ENCODE peak calls at places on chromosomes 7 and 10, in seven cellular contexts. O is heart left ventricle, R is cardiac muscle cell, H is mammary epithelial cell, I is testis, B is foreskin keratinocyte, U is ovary. W is an unnamed sample. For H3K4me1, the result is how much of the 10 kb centered on the place peaks cover.

GRCh38 chr10:33772370-33773331 is 438.2 kb upstream of the NRP1 start:
- DNase-seq in H (no peak), B (no peak), O (peak), U (no peak), R (peak), I (peak), W (peak)

GRCh38 chr10:100359529-100360150 is 12.6 kb downstream of the SCD start:
- DNase-seq in U (peak), H (no peak), I (peak), O (no peak), R (peak), B (no peak), W (no peak)

GRCh38 chr10:33123680-33124079 is 165.7 kb upstream of the ITGB1 start:
- DNase-seq in B (no peak), R (no peak), H (no peak), O (no peak), U (no peak), I (no peak), W (no peak)

GRCh38 chr7:131034166-131034881 is 293.4 kb upstream of the MKLN1 start:
- DNase-seq in H (no peak), U (no peak), R (no peak), O (no peak), I (peak), B (no peak), W (no peak)

GRCh38 chr10:49608925-49609282 is 1.2 kb upstream of the SLC18A3 start:
- DNase-seq in B (no peak), U (no peak), H (no peak), O (no peak), R (no peak), I (no peak), W (no peak)

GRCh38 chr7:468681-469590 is 50.7 kb downstream of the PDGFA start:
- DNase-seq in O (peak), R (no peak), U (peak), B (no peak), I (no peak), H (no peak), W (peak)

GRCh38 chr7:111855161-111855841 is 293.0 kb upstream of the IMMP2L start:
- DNase-seq in U (no peak), I (peak), O (no peak), H (peak), R (peak), B (peak), W (no peak)

GRCh38 chr10:16848562-16849154 is 31.4 kb upstream of the RSU1 start:
- DNase-seq in R (no peak), I (no peak), O (no peak), H (peak), B (peak), U (no peak), W (no peak)

GRCh38 chr7:69864283-69864682 is 266.0 kb downstream of the AUTS2 start:
- DNase-seq in H (no peak), O (no peak), I (no peak), U (no peak), R (no peak), B (no peak), W (no peak)

GRCh38 chr7:68904635-68905034 is 693.6 kb upstream of the AUTS2 start:
- DNase-seq in I (no peak), U (no peak), H (no peak), R (no peak), O (no peak), B (no peak), W (no peak)

GRCh38 chr10:61805091-61805490 is 96.4 kb upstream of the ARID5B start:
- DNase-seq in U (no peak), O (no peak), B (no peak), I (no peak), R (no peak), H (no peak), W (no peak)

GRCh38 chr10:120495226-120495625 is 38.2 kb downstream of the PLPP4 start:
- DNase-seq in U (no peak), R (no peak), H (no peak), I (no peak), B (no peak), O (no peak), W (no peak)

GRCh38 chr10:27258838-27259532 is 18.4 kb upstream of the ACBD5 start:
- DNase-seq in U (no peak), I (no peak), B (no peak), O (peak), H (no peak), R (peak), W (peak)

GRCh38 chr10:74575191-74575720 is 251.1 kb upstream of the KAT6B start:
- DNase-seq in U (no peak), O (no peak), B (no peak), H (no peak), R (no peak), I (no peak), W (no peak)

GRCh38 chr10:96646774-96647173 is 60.0 kb upstream of the TM9SF3 start:
- DNase-seq in H (no peak), I (no peak), R (no peak), U (no peak), O (no peak), B (no peak), W (no peak)

GRCh38 chr7:6654842-6655610 is 17.9 kb downstream of the ZNF316 start:
- DNase-seq in B (no peak), R (no peak), I (no peak), U (no peak), O (no peak), H (no peak), W (no peak)

GRCh38 chr7:20561908-20562307 is 53.6 kb upstream of the ABCB5 start:
- DNase-seq in U (no peak), O (no peak), R (no peak), B (no peak), H (peak), I (no peak), W (no peak)

GRCh38 chr10:79399242-79399831 is 46.1 kb downstream of the ZCCHC24 start:
- DNase-seq in I (peak), R (peak), O (peak), H (peak), U (peak), B (no peak), W (peak)

GRCh38 chr7:39609084-39609461 is 14.3 kb upstream of the RALA start:
- DNase-seq in I (no peak), R (no peak), H (peak), B (no peak), O (peak), U (no peak), W (no peak)

GRCh38 chr7:85070967-85071628 is 115.8 kb downstream of the SEMA3D start:
- DNase-seq in R (no peak), I (no peak), U (no peak), O (no peak), B (peak), H (peak), W (no peak)

GRCh38 chr7:120028636-120029035 is 244.3 kb upstream of the KCND2 start:
- DNase-seq in U (no peak), O (no peak), H (no peak), I (no peak), R (no peak), B (no peak), W (no peak)

GRCh38 chr7:156238366-156239133 is 402.0 kb upstream of the RNF32 start:
- DNase-seq in U (no peak), R (no peak), H (no peak), I (no peak), O (no peak), B (no peak), W (no peak)

GRCh38 chr10:35794703-35795102 is 152.6 kb upstream of the FZD8 start:
- DNase-seq in B (no peak), I (no peak), H (no peak), O (no peak), U (no peak), R (no peak), W (no peak)

GRCh38 chr7:132742152-132742551 is 165.9 kb upstream of the PLXNA4 start:
- DNase-seq in B (no peak), O (peak), I (peak), U (peak), H (peak), R (no peak), W (no peak)

GRCh38 chr7:149529136-149529718 is 31.6 kb upstream of the ZNF746 start:
- DNase-seq in B (no peak), O (no peak), R (peak), I (no peak), U (no peak), H (no peak), W (no peak)

GRCh38 chr7:69934475-69934903 is 336.2 kb downstream of the AUTS2 start:
- DNase-seq in O (no peak), H (no peak), U (no peak), R (peak), B (no peak), I (no peak), W (no peak)

GRCh38 chr10:90417056-90417455 is 440.8 kb downstream of the HTR7 start:
- DNase-seq in R (no peak), U (no peak), B (peak), H (peak), O (no peak), I (no peak), W (no peak)

GRCh38 chr7:55185941-55186609 is 167.3 kb downstream of the EGFR start:
- DNase-seq in U (no peak), R (no peak), H (peak), B (peak), O (peak), I (no peak), W (no peak)

GRCh38 chr7:96311967-96312366 is 9.9 kb downstream of the SLC25A13 start:
- DNase-seq in B (no peak), H (peak), I (no peak), U (no peak), O (peak), R (peak), W (no peak)

GRCh38 chr10:84837877-84838276 is 509.5 kb downstream of the CCSER2 start:
- DNase-seq in U (no peak), B (no peak), I (peak), O (peak), R (no peak), H (no peak), W (no peak)

GRCh38 chr7:94190599-94191061 is 186.5 kb upstream of the BET1 start:
- DNase-seq in R (no peak), B (no peak), H (peak), I (no peak), O (no peak), U (no peak), W (no peak)

GRCh38 chr7:100825760-100826545 is 1.4 kb downstream of the EPHB4 start:
- DNase-seq in U (no peak), I (no peak), R (peak), B (no peak), H (peak), O (no peak), W (no peak)
- TF ChIP-seq CTCF in U (peak), I (no peak), R (peak), B (peak), H (peak), O (no peak), W (no peak)

DNA sequence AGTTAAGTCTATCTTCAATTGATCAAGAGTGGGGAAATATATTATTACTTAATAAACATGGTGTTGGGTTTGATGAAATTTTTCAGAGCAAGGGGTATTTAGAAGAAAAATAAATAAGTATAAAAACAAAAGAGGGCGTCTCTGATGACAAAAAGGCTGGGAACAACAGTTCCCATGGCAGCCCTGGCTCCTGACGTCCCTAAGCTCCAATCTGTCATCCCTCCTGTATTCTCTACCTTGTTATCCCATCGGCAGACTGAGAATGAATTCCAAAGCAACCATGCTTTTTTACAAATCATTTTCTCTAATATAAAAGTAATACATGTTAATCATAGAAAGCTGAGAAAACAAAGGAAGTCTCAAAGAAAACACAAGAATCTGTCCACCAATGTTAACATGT is 55.5 kb downstream of the SORBS1 start:
- DNase-seq in O (no peak), U (no peak), R (no peak), B (no peak), I (no peak), H (no peak), W (no peak)
- H3K4me1 ChIP-seq in O (half or more), U (under half), R (under half), B (under half), I (under half), H (under half), W (under half)

GRCh38 chr7:24982917-24983316 is 2.9 kb upstream of the OSBPL3 start:
- DNase-seq in H (no peak), B (no peak), I (no peak), U (no peak), R (peak), O (no peak), W (no peak)
- TF ChIP-seq CTCF in H (peak), B (peak), I (no peak), U (no peak), R (peak), O (no peak), W (no peak)

GRCh38 chr7:77825140-77825539 is 26.6 kb downstream of the PHTF2 start:
- DNase-seq in I (no peak), U (no peak), O (no peak), B (no peak), R (no peak), H (no peak), W (no peak)

GRCh38 chr7:77823787-77824186 is 25.2 kb downstream of the PHTF2 start:
- DNase-seq in I (no peak), U (no peak), B (no peak), O (no peak), H (no peak), R (no peak), W (no peak)

GRCh38 chr7:77827999-77828398 is 29.4 kb downstream of the PHTF2 start:
- DNase-seq in R (no peak), B (peak), H (no peak), U (no peak), I (no peak), O (no peak), W (no peak)

GRCh38 chr7:77824636-77825035 is 26.1 kb downstream of the PHTF2 start:
- DNase-seq in R (no peak), B (no peak), H (no peak), U (no peak), I (no peak), O (no peak), W (no peak)

GRCh38 chr7:77826300-77826699 is 27.7 kb downstream of the PHTF2 start:
- DNase-seq in I (no peak), H (no peak), B (no peak), R (no peak), O (no peak), U (no peak), W (no peak)
- H3K4me1 ChIP-seq in I (under half), H (under half), B (under half), R (under half), O (under half), U (under half), W (under half)

GRCh38 chr10:130382031-130382430 is 245.8 kb downstream of the GLRX3 start:
- DNase-seq in H (no peak), B (no peak), R (no peak), O (no peak), U (no peak), I (no peak), W (no peak)

GRCh38 chr10:130377986-130378545 is 241.9 kb downstream of the GLRX3 start:
- DNase-seq in O (no peak), R (no peak), I (no peak), H (no peak), B (no peak), U (no peak), W (no peak)

GRCh38 chr10:130372866-130373265 is 236.7 kb downstream of the GLRX3 start:
- DNase-seq in O (no peak), I (no peak), B (no peak), H (no peak), U (no peak), R (no peak), W (no peak)

GRCh38 chr10:130380056-130380455 is 243.9 kb downstream of the GLRX3 start:
- DNase-seq in O (no peak), B (no peak), R (no peak), H (no peak), U (no peak), I (no peak), W (no peak)

DNA sequence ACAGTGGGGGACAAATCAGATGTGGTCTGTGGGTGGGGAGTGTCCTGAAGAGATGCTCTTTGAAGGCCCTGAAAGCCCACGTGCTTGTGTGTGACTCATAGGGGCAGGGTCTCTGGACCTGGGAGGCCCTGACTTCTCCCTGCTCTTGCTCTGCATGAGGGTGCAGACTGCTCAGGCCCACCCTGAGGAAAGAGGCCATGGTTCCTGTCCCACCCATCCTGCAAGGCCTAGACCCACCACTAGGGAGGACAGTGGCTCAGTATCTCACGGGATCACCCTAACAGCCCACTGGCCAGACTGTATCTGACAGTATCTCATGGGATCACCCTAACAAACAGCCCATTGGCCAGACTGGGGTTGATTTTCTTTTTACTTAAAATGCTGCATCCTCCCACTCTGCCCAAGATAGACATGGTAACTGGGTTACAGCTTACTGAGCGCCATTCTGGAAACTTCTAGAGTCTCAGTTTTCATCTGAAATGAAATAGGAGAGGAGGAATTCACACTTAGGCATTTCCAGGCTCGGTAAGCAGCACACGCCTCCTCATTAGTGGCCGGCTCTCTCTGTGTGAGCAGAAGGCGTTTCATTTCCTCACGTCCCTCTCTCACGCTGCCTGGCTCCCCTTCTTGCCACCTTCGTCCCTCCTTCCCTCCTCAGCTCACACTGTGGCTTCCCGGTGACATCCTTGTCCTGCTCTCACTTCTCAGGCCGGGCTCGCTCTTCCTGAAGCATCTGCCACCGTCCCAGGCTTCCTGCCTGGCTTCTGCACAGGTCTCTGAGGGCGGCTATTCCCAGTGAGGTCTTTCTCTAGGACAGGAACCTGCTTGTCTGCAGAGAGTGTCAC is 242.6 kb downstream of the GLRX3 start:
- DNase-seq in O (no peak), I (no peak), R (no peak), B (no peak), H (no peak), U (no peak), W (no peak)
- TF ChIP-seq CTCF in O (no peak), I (no peak), R (no peak), B (no peak), H (no peak), U (no peak), W (no peak)

DNA sequence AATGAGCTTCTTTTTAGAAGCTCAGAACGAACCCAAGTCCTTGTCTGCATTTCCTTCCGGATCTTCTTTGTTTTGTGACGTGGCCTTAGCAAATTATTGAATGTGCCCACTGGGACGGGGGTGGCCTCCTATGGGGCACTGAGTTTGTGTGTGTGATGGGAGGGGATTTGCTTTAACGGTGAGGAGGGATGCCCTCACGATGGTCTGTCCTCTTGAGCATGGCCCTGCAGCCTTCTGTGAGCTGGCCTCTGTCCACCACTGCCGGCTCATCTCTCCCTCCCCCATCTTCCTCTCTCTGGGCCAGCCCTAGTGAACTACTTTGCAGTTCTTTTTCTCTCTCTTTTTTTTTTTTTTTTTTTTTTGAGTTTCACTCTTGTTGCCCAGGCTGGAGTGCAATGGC is 62.9 kb upstream of the MKRN1 start:
- DNase-seq in B (no peak), U (peak), I (peak), O (peak), R (no peak), H (no peak), W (no peak)
- H3K4me1 ChIP-seq in B (under half), U (under half), I (under half), O (under half), R (under half), H (under half), W (under half)

DNA sequence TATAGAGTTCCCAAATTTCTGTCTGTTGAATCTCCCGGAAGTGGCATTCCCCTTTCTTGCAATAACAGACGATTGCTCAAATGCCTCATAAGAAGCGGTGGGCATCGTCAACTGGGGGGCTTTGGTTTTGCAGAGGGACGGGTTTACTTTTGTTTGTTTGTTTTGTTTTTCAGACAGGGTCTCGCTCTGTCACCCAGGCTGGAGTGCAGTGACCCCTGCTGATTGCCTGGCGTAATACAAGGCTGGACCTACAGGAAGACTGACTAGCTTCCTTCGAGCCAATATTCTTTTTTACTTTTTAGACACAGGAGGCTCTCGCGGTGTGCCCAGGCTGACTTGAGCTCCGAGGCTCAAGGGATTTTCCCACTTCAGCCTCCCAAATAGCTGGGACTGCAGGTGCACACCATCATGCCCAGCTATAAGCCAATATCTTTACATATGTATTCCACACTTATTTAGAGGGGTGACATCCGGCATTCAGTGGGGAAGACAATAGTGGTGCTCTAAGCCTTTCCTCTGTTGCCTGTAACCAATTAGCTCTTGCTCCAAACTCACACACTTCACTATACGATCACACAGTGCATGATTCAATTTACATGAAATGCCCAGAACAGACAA is 58.1 kb downstream of the FHIP2A start:
- DNase-seq in H (no peak), O (peak), I (peak), B (no peak), U (no peak), R (peak), W (no peak)
- TF ChIP-seq CTCF in H (peak), O (peak), I (peak), B (peak), U (no peak), R (peak), W (no peak)

GRCh38 chr10:110076559-110077318 is 69.0 kb downstream of the ADD3 start:
- DNase-seq in U (no peak), B (peak), I (peak), O (peak), H (peak), R (no peak), W (no peak)

GRCh38 chr10:110075726-110076125 is 67.9 kb downstream of the ADD3 start:
- DNase-seq in I (no peak), B (no peak), R (no peak), U (no peak), O (no peak), H (no peak), W (no peak)

GRCh38 chr10:110074986-110075664 is 67.3 kb downstream of the ADD3 start:
- DNase-seq in H (peak), R (no peak), B (peak), U (no peak), O (no peak), I (no peak), W (no peak)

GRCh38 chr10:110077436-110078120 is 69.8 kb downstream of the ADD3 start:
- DNase-seq in H (peak), O (no peak), R (no peak), B (no peak), I (no peak), U (no peak), W (no peak)

GRCh38 chr10:110074298-110074697 is 66.5 kb downstream of the ADD3 start:
- DNase-seq in R (peak), B (no peak), I (no peak), O (no peak), U (no peak), H (no peak), W (no peak)
- H3K4me1 ChIP-seq in R (half or more), B (under half), I (half or more), O (half or more), U (under half), H (under half), W (under half)

W was measured in mucosa of descending colon.